ENCODE peak calls at places on chromosomes 7 and 10, in five cellular contexts. I is K562, Q is SK-N-SH, O is GM12878, V is GM12892. U is an unnamed sample.

GRCh38 chr10:80664071-80664680 is 126.5 kb downstream of the SH2D4B start:
- DNase-seq in I (peak), Q (peak), O (no peak), V (peak), U (peak)

GRCh38 chr10:71250842-71251241 is 38.5 kb downstream of the UNC5B start:
- DNase-seq in O (no peak), Q (no peak), V (no peak), I (no peak), U (no peak)

GRCh38 chr10:89981891-89982290 is 280.5 kb downstream of the KIF20B start:
- DNase-seq in I (no peak), Q (no peak), V (no peak), O (no peak), U (no peak)

GRCh38 chr10:113086282-113086681 is 136.2 kb downstream of the TCF7L2 start:
- DNase-seq in Q (no peak), O (no peak), V (no peak), I (no peak), U (no peak)

GRCh38 chr10:96856317-96856716 is 24.2 kb downstream of the LCOR start:
- DNase-seq in O (no peak), V (no peak), I (no peak), Q (no peak), U (no peak)

GRCh38 chr7:129367700-129368388 is 66.4 kb upstream of the STRIP2 start:
- DNase-seq in Q (peak), I (peak), V (peak), O (peak), U (peak)

GRCh38 chr7:55247466-55247865 is 117.7 kb upstream of the LANCL2 start:
- DNase-seq in I (no peak), O (no peak), V (no peak), Q (no peak), U (no peak)

GRCh38 chr10:122740640-122741039 is 41.0 kb upstream of the C10orf120 start:
- DNase-seq in V (no peak), I (no peak), O (no peak), Q (no peak), U (no peak)

GRCh38 chr10:955127-955819 is 23.8 kb upstream of the LARP4B start:
- DNase-seq in V (no peak), O (no peak), Q (no peak), I (no peak), U (no peak)

GRCh38 chr10:34219860-34220518 is 595.1 kb downstream of the PARD3 start:
- DNase-seq in Q (no peak), O (no peak), I (no peak), V (no peak), U (no peak)

GRCh38 chr10:122164028-122164601 is 107.0 kb upstream of the BTBD16 start:
- DNase-seq in I (no peak), Q (peak), V (no peak), O (no peak), U (no peak)

GRCh38 chr10:90399782-90400181 is 458.1 kb downstream of the HTR7 start:
- DNase-seq in Q (no peak), I (no peak), V (no peak), O (no peak), U (no peak)

GRCh38 chr7:47653550-47654351 is 71.8 kb upstream of the TNS3 start:
- DNase-seq in O (no peak), Q (peak), V (no peak), I (no peak), U (no peak)

GRCh38 chr10:1410469-1411395 is 326.6 kb downstream of the ADARB2 start:
- DNase-seq in I (no peak), O (no peak), V (no peak), Q (no peak), U (no peak)

GRCh38 chr10:93903051-93903450 is 9.3 kb downstream of the SLC35G1 start:
- DNase-seq in V (no peak), Q (no peak), I (no peak), O (no peak), U (no peak)

GRCh38 chr10:580796-581195 is 108.7 kb downstream of the DIP2C start:
- DNase-seq in O (no peak), V (no peak), Q (no peak), I (no peak), U (no peak)

GRCh38 chr10:74909665-74910064 is 83.3 kb downstream of the KAT6B start:
- DNase-seq in V (no peak), Q (no peak), I (no peak), O (no peak), U (no peak)
- TF ChIP-seq TAF1 in V (no peak), Q (no peak), I (no peak), O (no peak), U (no peak)

DNA sequence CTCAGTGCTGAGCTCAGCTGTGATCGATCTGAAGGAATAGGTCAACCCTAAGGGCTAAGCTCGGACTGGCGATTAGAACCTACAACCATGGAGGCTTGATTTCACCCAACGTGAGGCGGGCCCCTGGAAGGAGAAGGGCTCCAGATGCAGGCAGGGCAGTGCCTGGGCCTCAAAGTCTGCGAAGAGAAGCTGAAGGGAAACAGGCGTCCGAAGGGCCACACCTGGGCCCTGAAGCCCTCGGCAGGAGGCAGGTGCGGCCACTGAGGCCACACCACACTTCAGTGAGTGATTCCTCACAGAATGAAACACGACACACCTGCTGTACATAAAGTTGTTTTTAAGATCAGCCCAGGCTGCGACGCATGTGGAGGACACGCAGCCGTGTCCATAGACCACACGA is 198.7 kb downstream of the PTPRN2 start:
- DNase-seq in Q (no peak), V (no peak), I (no peak), O (no peak), U (no peak)
- TF ChIP-seq TAF1 in Q (no peak), V (no peak), I (no peak), O (no peak), U (no peak)

GRCh38 chr10:110612629-110613028 is 31.5 kb upstream of the RBM20 start:
- DNase-seq in O (peak), V (no peak), Q (no peak), I (no peak), U (no peak)

GRCh38 chr10:110610308-110610774 is 33.8 kb upstream of the RBM20 start:
- DNase-seq in O (peak), I (peak), Q (peak), V (no peak), U (peak)

GRCh38 chr10:110613996-110614495 is 30.1 kb upstream of the RBM20 start:
- DNase-seq in O (peak), V (no peak), Q (no peak), I (no peak), U (no peak)

GRCh38 chr10:110613341-110613995 is 30.7 kb upstream of the RBM20 start:
- DNase-seq in Q (no peak), I (no peak), O (peak), V (no peak), U (no peak)

DNA sequence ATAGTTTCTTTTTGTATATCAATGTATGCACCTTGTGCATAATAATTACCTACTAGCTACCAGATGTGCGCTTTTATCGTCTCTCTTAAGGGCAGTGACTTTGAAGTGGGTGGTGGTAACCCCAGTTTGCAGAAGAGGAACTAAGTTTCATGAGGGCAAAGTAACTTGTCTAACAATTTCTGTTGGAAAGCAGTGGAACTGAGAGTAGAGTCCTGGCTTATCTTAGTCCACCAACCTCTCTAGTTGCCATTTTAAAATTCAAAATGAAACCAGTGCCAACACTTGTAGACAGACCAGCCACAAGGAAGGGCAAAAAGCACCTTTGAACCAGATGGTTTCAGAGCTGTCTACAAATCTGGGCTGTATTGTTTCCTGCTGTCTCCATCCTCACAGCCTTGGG is 32.1 kb upstream of the RBM20 start:
- DNase-seq in I (no peak), O (peak), V (no peak), Q (no peak), U (no peak)
- TF ChIP-seq TAF1 in I (no peak), O (no peak), V (no peak), Q (no peak), U (no peak)

GRCh38 chr7:143884978-143885559 is 16.9 kb downstream of the TCAF1 start:
- DNase-seq in Q (peak), V (peak), I (peak), O (no peak), U (peak)
- TF ChIP-seq TAF1 in Q (no peak), V (no peak), I (no peak), O (no peak), U (no peak)

DNA sequence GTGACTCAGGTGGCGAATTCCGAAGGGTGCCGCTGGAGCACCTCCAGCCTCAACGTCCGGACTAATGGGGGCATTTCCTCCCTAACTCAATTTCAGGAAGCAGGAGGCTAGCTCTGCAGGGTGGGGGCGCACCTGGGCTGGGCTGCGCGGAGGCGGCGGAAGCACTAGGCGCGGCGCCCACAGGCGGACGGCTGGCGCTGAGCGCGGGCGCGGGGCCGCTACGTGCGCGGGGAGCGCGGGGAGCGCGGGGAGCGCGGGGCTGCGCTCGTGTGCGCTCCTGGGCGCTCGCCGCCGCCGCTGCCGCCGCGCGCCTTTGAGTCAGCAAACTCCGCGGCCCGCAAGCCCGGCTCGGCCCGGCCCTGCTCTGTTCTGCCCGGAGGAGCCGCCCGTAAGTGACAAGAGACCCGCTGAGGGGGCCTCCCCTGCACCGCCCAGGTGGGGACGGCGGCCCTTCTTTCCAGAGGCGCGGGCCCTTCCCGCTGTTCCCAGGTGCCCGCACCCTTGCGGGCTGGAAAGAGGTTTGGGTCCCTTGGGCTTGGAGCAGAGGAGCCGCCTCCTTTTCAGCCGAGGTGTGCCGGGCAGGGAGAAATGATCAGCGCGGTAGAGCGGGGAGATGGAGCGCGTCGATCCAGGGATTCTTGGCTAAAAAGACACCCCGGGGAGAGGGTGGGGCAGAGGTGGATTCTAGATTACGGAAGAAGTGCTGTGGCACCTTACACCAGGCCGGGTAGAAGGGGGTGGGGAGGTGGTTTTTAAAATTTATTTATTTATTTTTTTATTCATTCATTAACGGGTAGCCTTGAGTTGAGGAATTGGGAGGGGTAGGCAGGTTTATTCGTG is at the start of gene SNX10:
- DNase-seq in O (no peak), Q (peak), I (peak), V (peak), U (peak)
- TF ChIP-seq TAF1 in O (peak), Q (no peak), I (peak), V (peak), U (no peak)

GRCh38 chr7:116357776-116358670 is 141.5 kb upstream of the CAV2 start:
- DNase-seq in I (no peak), O (no peak), V (no peak), Q (no peak), U (no peak)
- TF ChIP-seq TAF1 in I (no peak), O (no peak), V (no peak), Q (no peak), U (no peak)

U was measured in GM12891.